ENCODE peak calls at places on chromosomes 1 and 21, in six cellular contexts. Y, R, P, V, C and T are unnamed samples. For H3K4me1, the result is how much of the 10 kb centered on the place peaks cover.

GRCh38 chr1:33182452-33182851 is 609 bp upstream of the TRIM62 start:
- DNase-seq in P (no peak), V (no peak), Y (no peak), R (no peak), C (peak), T (no peak)

GRCh38 chr1:5009376-5010065 is 355.1 kb downstream of the AJAP1 start:
- DNase-seq in P (no peak), V (no peak), R (no peak), C (no peak), Y (no peak), T (no peak)

GRCh38 chr1:228177183-228177475 is 11.5 kb downstream of the IBA57 start:
- DNase-seq in V (no peak), R (no peak), Y (no peak), P (no peak), C (no peak), T (no peak)

GRCh38 chr1:53892911-53893310 is 1.1 kb upstream of the DIO1 start:
- DNase-seq in C (no peak), R (peak), V (no peak), Y (no peak), P (no peak), T (peak)

GRCh38 chr21:36706951-36707762 is 8.2 kb downstream of the SIM2 start:
- DNase-seq in C (peak), V (no peak), R (no peak), Y (no peak), P (no peak), T (no peak)

GRCh38 chr1:169368406-169368769 is 393 bp downstream of the BLZF1 start:
- DNase-seq in V (no peak), Y (no peak), P (no peak), R (no peak), C (peak), T (no peak)

GRCh38 chr1:43772978-43773377 is 65.6 kb downstream of the ST3GAL3 start:
- DNase-seq in V (no peak), C (no peak), R (no peak), P (no peak), Y (no peak), T (no peak)

GRCh38 chr1:998905-999796 is 746 bp downstream of the HES4 start:
- DNase-seq in R (no peak), P (no peak), C (peak), Y (no peak), V (peak), T (peak)

GRCh38 chr1:170707959-170708666 is 44.2 kb downstream of the PRRX1 start:
- DNase-seq in R (peak), V (no peak), C (no peak), Y (no peak), P (peak), T (no peak)

GRCh38 chr1:110606784-110607662 is 865 bp upstream of the KCNA2 start:
- DNase-seq in P (no peak), C (peak), Y (no peak), R (no peak), V (no peak), T (no peak)

GRCh38 chr1:116987256-116987555 is 14.4 kb upstream of the CD101 start:
- DNase-seq in V (no peak), C (no peak), Y (no peak), R (no peak), P (no peak), T (peak)

GRCh38 chr21:26884436-26884835 is 39.2 kb upstream of the ADAMTS1 start:
- DNase-seq in Y (no peak), C (no peak), R (no peak), V (no peak), P (no peak), T (no peak)

GRCh38 chr21:44478124-44478800 is 23.0 kb downstream of the LRRC3 start:
- DNase-seq in V (no peak), R (no peak), Y (no peak), C (no peak), P (no peak), T (peak)

GRCh38 chr1:8091691-8092090 is 65.6 kb upstream of the ERRFI1 start:
- DNase-seq in R (no peak), Y (no peak), C (no peak), P (no peak), V (no peak), T (no peak)

GRCh38 chr1:156431366-156432108 is 62.5 kb downstream of the RHBG start:
- DNase-seq in C (no peak), V (no peak), R (no peak), P (no peak), Y (no peak), T (no peak)

GRCh38 chr21:15549671-15550070 is 180.1 kb upstream of the USP25 start:
- DNase-seq in C (no peak), Y (no peak), V (no peak), P (no peak), R (no peak), T (no peak)

GRCh38 chr1:84269286-84269685 is 32.2 kb upstream of the SAMD13 start:
- DNase-seq in Y (no peak), P (no peak), V (no peak), C (no peak), R (no peak), T (no peak)

GRCh38 chr1:35264861-35265260 is 3.6 kb upstream of the ZMYM4 start:
- DNase-seq in Y (no peak), V (no peak), C (no peak), P (peak), R (no peak), T (no peak)

GRCh38 chr1:100184536-100184935 is 6.5 kb upstream of the LRRC39 start:
- DNase-seq in C (peak), P (no peak), Y (no peak), V (no peak), R (no peak), T (no peak)

GRCh38 chr1:150813028-150813707 is 5.1 kb upstream of the CTSK start:
- DNase-seq in R (peak), V (peak), C (peak), P (peak), Y (no peak), T (peak)

GRCh38 chr21:37848721-37849490 is 67.4 kb downstream of the KCNJ6 start:
- DNase-seq in C (no peak), R (no peak), V (no peak), Y (no peak), P (no peak), T (no peak)

GRCh38 chr1:32770221-32770731 is 46.9 kb downstream of the YARS1 start:
- DNase-seq in V (no peak), P (no peak), Y (no peak), C (no peak), R (no peak), T (no peak)

GRCh38 chr21:32140212-32141008 is 138.4 kb downstream of the MIS18A start:
- DNase-seq in C (no peak), R (no peak), Y (no peak), V (no peak), P (no peak), T (no peak)

GRCh38 chr1:11690669-11691301 is 725 bp upstream of the DRAXIN start:
- DNase-seq in R (no peak), Y (no peak), P (no peak), V (no peak), C (peak), T (no peak)
- H3K4me1 ChIP-seq in R (under half), Y (under half), P (under half), V (under half), C (under half), T (under half)

GRCh38 chr1:63903947-63904346 is 130.1 kb downstream of the ROR1 start:
- DNase-seq in R (no peak), V (no peak), Y (no peak), P (no peak), C (no peak), T (no peak)
- H3K27ac ChIP-seq in R (no peak), V (no peak), Y (no peak), P (no peak), C (no peak), T (no peak)

DNA sequence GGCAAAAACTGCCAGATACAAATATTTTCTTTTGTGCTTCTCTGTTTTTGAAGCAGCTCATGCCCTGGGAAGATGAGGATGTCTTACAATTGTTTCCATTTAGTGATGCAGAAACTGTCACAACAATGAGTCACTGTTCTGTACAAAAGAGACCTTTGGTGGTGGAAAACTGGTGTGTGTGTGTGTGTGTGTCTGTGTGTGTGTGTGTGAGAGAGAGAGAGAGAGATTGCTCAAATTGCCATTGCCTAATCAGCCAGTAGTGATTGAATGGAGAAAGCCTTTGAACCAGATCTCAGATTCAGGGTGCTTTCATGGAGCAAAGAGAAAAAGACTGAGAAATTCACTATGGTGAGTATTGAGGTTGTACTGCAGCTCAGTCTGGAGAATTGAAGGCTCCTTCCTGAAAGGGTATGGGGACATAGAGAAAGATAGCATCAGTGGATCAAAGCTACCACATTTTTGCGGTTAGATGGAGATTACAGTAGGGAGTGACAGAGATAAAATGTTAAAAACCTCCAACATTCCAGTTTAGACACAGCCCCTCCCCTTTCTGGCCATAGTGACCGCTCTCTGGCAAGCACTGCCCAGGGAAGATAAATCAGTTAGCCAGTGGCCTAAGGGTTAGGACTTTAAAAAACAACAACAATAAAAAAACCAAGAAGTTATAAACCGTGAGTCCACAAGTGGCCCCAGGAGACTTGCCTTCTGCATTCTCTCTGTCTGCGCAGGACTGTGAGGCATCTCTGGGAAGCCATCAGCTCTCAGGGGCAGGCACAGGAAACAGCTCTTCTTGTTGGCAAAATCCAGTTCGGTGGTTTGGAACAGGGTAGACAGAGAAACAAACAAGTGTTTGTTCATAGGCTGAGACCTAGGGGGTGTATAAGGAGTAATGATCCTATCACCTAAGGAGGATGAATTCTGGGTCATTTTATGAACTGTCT is 406.5 kb downstream of the DUSP10 start:
- DNase-seq in R (peak), V (no peak), P (no peak), C (peak), Y (no peak), T (no peak)
- H3K4me3 ChIP-seq in R (peak), V (no peak), P (no peak), C (no peak), Y (no peak), T (no peak)

DNA sequence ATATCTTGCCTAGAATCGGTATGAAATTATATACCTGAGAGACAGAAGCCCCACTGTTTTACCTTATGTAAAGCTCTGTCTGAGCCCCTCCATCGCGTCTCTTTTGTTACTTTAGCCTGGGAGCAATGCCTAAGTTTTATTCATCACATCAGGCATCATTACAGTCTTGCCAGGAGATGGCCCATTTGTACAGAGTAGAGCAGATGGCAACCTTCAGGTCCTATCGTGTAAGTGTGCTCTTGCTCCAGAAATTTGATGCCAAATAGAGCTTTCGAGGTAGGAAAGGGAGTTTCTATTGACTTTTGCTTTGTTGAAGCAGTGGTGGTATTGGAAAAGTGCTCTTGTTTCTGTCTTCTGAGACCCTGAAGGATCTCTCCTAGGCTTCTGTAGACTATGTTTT is 24.8 kb downstream of the CFAP126 start:
- DNase-seq in V (no peak), Y (no peak), R (no peak), C (no peak), P (no peak), T (no peak)
- H3K4me1 ChIP-seq in V (under half), Y (under half), R (under half), C (under half), P (under half), T (under half)

GRCh38 chr1:17412093-17412870 is 27.2 kb downstream of the RCC2 start:
- DNase-seq in C (no peak), Y (no peak), V (no peak), R (no peak), P (no peak), T (peak)
- H3K27ac ChIP-seq in C (no peak), Y (no peak), V (no peak), R (no peak), P (no peak), T (no peak)

DNA sequence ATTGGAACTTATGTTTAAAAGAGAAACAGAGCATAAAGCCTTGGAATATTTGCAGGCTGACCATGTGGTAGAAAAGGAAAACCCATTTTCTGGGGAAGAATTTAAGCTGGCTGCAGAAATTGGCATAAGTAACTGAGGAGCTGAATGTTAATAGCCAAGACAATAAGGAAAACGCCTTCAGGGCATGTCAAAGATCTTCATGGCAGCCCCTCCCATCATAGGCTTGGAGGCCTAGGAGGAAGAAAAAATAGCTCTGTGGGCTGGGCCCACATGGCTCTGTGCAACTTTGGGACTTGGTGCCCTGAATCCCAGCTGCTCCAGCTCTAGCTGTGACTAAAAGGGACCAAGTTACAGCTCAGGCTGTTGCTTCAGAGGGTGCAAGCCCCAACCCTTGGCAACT is 51.5 kb downstream of the CTH start:
- DNase-seq in V (no peak), R (no peak), Y (no peak), P (no peak), C (no peak), T (no peak)
- H3K4me3 ChIP-seq in V (no peak), R (no peak), Y (no peak), P (no peak), C (no peak), T (no peak)

GRCh38 chr1:50992532-50993318 is 22.7 kb downstream of the CDKN2C start:
- DNase-seq in Y (no peak), C (no peak), V (no peak), P (no peak), R (no peak), T (no peak)
- H3K4me1 ChIP-seq in Y (under half), C (under half), V (under half), P (under half), R (under half), T (under half)

GRCh38 chr1:30901798-30902652 is 6.5 kb downstream of the SDC3 start:
- DNase-seq in V (no peak), Y (no peak), P (no peak), C (no peak), R (no peak), T (no peak)
- H3K27ac ChIP-seq in V (peak), Y (no peak), P (peak), C (peak), R (peak), T (peak)

GRCh38 chr1:207055386-207056001 is 2.4 kb downstream of the PFKFB2 start:
- DNase-seq in P (no peak), Y (no peak), V (no peak), C (no peak), R (no peak), T (no peak)
- H3K4me3 ChIP-seq in P (no peak), Y (no peak), V (no peak), C (no peak), R (no peak), T (no peak)

DNA sequence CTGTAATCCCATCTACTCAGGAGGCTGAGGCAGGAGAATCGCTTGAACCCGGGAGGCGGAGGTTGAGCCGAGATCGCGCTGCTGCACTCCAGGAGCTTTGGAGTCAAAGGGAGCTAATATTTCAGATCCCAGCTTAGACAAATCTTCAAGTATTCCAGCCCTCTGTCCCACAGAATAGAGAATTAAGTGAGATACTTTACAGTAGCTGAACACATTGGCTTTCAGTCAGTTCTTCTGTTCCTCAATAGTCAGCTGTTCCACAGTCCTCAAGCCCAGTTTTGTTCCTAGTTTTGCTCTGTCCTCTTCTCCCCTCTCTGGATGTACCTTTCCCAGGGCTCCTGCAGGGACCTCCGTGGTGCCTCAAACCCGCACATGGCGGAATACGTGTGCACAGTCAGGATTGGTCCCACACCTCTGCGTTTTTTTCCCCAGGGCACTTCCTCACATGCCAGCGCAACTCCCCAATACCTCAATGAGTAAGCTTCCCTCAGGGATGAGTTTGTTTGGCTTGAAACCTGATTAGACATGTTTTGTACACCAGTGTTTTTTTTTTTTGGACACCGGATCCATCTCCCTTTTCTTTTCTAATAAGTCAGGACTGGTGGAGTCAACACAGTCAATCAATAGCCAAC is 1.2 kb downstream of the MFN2 start:
- DNase-seq in P (no peak), Y (no peak), C (no peak), V (no peak), R (no peak), T (no peak)
- H3K4me1 ChIP-seq in P (under half), Y (under half), C (under half), V (under half), R (under half), T (half or more)